ENCODE peak calls at places on chromosomes 5 and 9, in seven cellular contexts. H is right atrium auricular region; S is NCI-H1436; B is body of pancreas; M is activated CD8-positive, alpha-beta memory T cell treated with anti-CD3 and anti-CD28 coated beads, Interleukin-2, amount 50 U/mL, for 48 hours; W is GM10248; U is tibial artery. T is an unnamed sample.

GRCh38 chr5:72507360-72508238 is at the start of gene ZNF366:
- DNase-seq in H (no peak), U (no peak), M (no peak), W (no peak), B (no peak), S (no peak), T (no peak)

GRCh38 chr5:115589043-115589442 is 13.2 kb downstream of the TICAM2 start:
- DNase-seq in M (no peak), B (no peak), U (no peak), S (no peak), H (no peak), W (no peak), T (no peak)

GRCh38 chr5:167355370-167355769 is 936.1 kb upstream of the WWC1 start:
- DNase-seq in S (no peak), W (no peak), B (no peak), M (no peak), H (no peak), U (no peak), T (no peak)

GRCh38 chr5:84255318-84255717 is 129.4 kb downstream of the EDIL3 start:
- DNase-seq in M (no peak), U (no peak), B (no peak), S (no peak), W (no peak), H (no peak), T (no peak)

GRCh38 chr5:1934056-1934394 is 51.3 kb upstream of the IRX4 start:
- DNase-seq in H (no peak), W (no peak), U (no peak), M (no peak), S (no peak), B (no peak), T (no peak)

GRCh38 chr5:165996484-165996883 is 2295.0 kb upstream of the WWC1 start:
- DNase-seq in W (no peak), U (no peak), B (no peak), H (no peak), M (no peak), S (no peak), T (no peak)

GRCh38 chr5:89437450-89438435 is 554.8 kb upstream of the MEF2C start:
- DNase-seq in U (no peak), S (no peak), M (no peak), H (no peak), B (no peak), W (no peak), T (no peak)

GRCh38 chr9:93603011-93603410 is 26.6 kb downstream of the PHF2 start:
- DNase-seq in H (peak), S (no peak), B (no peak), W (no peak), U (peak), M (peak), T (no peak)

GRCh38 chr9:122383992-122384461 is 13.2 kb downstream of the PTGS1 start:
- DNase-seq in B (no peak), U (peak), H (no peak), S (no peak), W (no peak), M (peak), T (no peak)

GRCh38 chr5:7391688-7392400 is 4.1 kb upstream of the ADCY2 start:
- DNase-seq in U (no peak), B (peak), M (no peak), H (no peak), W (no peak), S (no peak), T (no peak)

GRCh38 chr5:167967494-167968180 is 323.8 kb upstream of the WWC1 start:
- DNase-seq in S (no peak), W (no peak), U (no peak), M (no peak), H (no peak), B (no peak), T (no peak)

GRCh38 chr5:19342942-19343341 is 645.1 kb downstream of the CDH18 start:
- DNase-seq in S (no peak), H (no peak), M (no peak), W (no peak), B (no peak), U (no peak), T (no peak)

GRCh38 chr9:129036923-129037766 is 719 bp downstream of the MIGA2 start:
- DNase-seq in U (no peak), M (peak), S (no peak), B (no peak), H (no peak), W (no peak), T (no peak)

GRCh38 chr5:103573411-103573810 is 10.8 kb upstream of the NUDT12 start:
- DNase-seq in B (no peak), S (no peak), M (no peak), U (no peak), W (no peak), H (no peak), T (no peak)

GRCh38 chr9:133210609-133211008 is 1.6 kb upstream of the OBP2B start:
- DNase-seq in M (peak), B (no peak), H (no peak), W (no peak), U (peak), S (no peak), T (peak)

GRCh38 chr5:118580959-118581358 is 407.4 kb downstream of the DTWD2 start:
- DNase-seq in S (no peak), B (no peak), M (no peak), U (no peak), W (no peak), H (no peak), T (no peak)

GRCh38 chr5:14199902-14200301 is 56.8 kb downstream of the TRIO start:
- DNase-seq in U (no peak), H (no peak), M (no peak), W (no peak), B (no peak), S (no peak), T (no peak)

GRCh38 chr5:103669615-103670014 is 107.0 kb upstream of the NUDT12 start:
- DNase-seq in S (peak), H (no peak), W (no peak), M (no peak), B (peak), U (no peak), T (no peak)

GRCh38 chr9:95105519-95106287 is 211.8 kb downstream of the FANCC start:
- DNase-seq in U (peak), H (no peak), B (no peak), S (no peak), W (no peak), M (no peak), T (no peak)

GRCh38 chr9:132210472-132211145 is 48.8 kb downstream of the NTNG2 start:
- DNase-seq in B (no peak), M (peak), U (no peak), S (no peak), W (no peak), H (no peak), T (no peak)

GRCh38 chr9:21873540-21874221 is 71.2 kb downstream of the MTAP start:
- DNase-seq in W (no peak), U (no peak), H (no peak), B (no peak), M (no peak), S (no peak), T (no peak)

GRCh38 chr5:56259002-56259511 is 25.9 kb upstream of the ANKRD55 start:
- DNase-seq in H (no peak), U (no peak), W (no peak), B (no peak), S (no peak), M (no peak), T (no peak)

GRCh38 chr9:14211564-14211963 is 102.4 kb downstream of the NFIB start:
- DNase-seq in W (no peak), S (no peak), B (no peak), M (no peak), H (no peak), U (no peak), T (no peak)

GRCh38 chr5:107831612-107832395 is 161.1 kb upstream of the EFNA5 start:
- DNase-seq in B (no peak), W (no peak), H (no peak), U (no peak), M (no peak), S (no peak), T (peak)

GRCh38 chr5:14483504-14484157 is 98.0 kb upstream of the OTULINL start:
- DNase-seq in M (no peak), B (no peak), H (no peak), W (no peak), S (no peak), U (no peak), T (no peak)

GRCh38 chr5:98031496-98031895 is 742.0 kb upstream of the RGMB start:
- DNase-seq in S (no peak), U (no peak), B (no peak), H (no peak), M (no peak), W (no peak), T (no peak)

GRCh38 chr5:158406884-158407790 is 548.2 kb upstream of the CLINT1 start:
- DNase-seq in S (no peak), U (no peak), M (no peak), W (no peak), H (no peak), B (no peak), T (no peak)

GRCh38 chr5:130323804-130324454 is 419.7 kb downstream of the CHSY3 start:
- DNase-seq in B (no peak), M (no peak), W (peak), U (no peak), S (no peak), H (no peak), T (no peak)

GRCh38 chr9:90778746-90779145 is 22.9 kb upstream of the SYK start:
- DNase-seq in M (no peak), S (no peak), H (no peak), B (no peak), U (no peak), W (no peak), T (no peak)

GRCh38 chr9:137313326-137313920 is 11.4 kb upstream of the NRARP start:
- DNase-seq in M (no peak), U (peak), B (no peak), H (no peak), W (no peak), S (no peak), T (no peak)

GRCh38 chr5:167866797-167867196 is 424.6 kb upstream of the WWC1 start:
- DNase-seq in H (no peak), U (no peak), M (no peak), S (no peak), B (no peak), W (no peak), T (no peak)

GRCh38 chr5:65928341-65928752 is 2.0 kb downstream of the ERBIN start:
- DNase-seq in H (no peak), S (no peak), W (no peak), M (no peak), B (no peak), U (no peak), T (no peak)

GRCh38 chr9:129178983-129179382 is 922 bp upstream of the IER5L start:
- DNase-seq in M (no peak), W (no peak), U (no peak), H (no peak), S (no peak), B (peak), T (no peak)

GRCh38 chr9:98081477-98082219 is 25.1 kb downstream of the NANS start:
- DNase-seq in H (no peak), S (no peak), W (no peak), U (peak), B (no peak), M (peak), T (peak)

T was measured in adrenal gland.